ENCODE peak calls at places on chromosomes 13 and 19, in nine cellular contexts. V is activated CD4-positive, alpha-beta T cell treated with anti-CD3 and anti-CD28 coated beads, Interleukin-2, amount 50 U/mL, for 24 hours; D is NCI-H460; Y is A549; Q is lower leg skin; K is NCI-H2081; H is anterior cingulate cortex; O is activated CD4-positive, alpha-beta memory T cell treated with anti-CD3 and anti-CD28 coated beads for 36 hours; B is EH. W is an unnamed sample.

GRCh38 chr13:112686987-112687386 is 2.9 kb upstream of the ATP11A start:
- DNase-seq in V (no peak), D (no peak), Y (no peak), Q (no peak), K (no peak), H (no peak), O (no peak), B (no peak), W (no peak)

GRCh38 chr13:36571444-36571843 is 102.4 kb upstream of the SERTM1 start:
- DNase-seq in V (no peak), D (no peak), Y (no peak), Q (no peak), K (no peak), H (no peak), O (no peak), B (no peak), W (no peak)

GRCh38 chr19:41149831-41150230 is 35.6 kb downstream of the CYP2F1 start:
- DNase-seq in V (no peak), D (no peak), Y (no peak), Q (no peak), K (no peak), H (no peak), O (no peak), B (no peak), W (no peak)

GRCh38 chr19:40674291-40674690 is 16.2 kb downstream of the NUMBL start:
- DNase-seq in V (no peak), D (no peak), Y (no peak), Q (no peak), K (no peak), H (no peak), O (no peak), B (no peak), W (no peak)

GRCh38 chr13:78680611-78681010 is 21.7 kb upstream of the OBI1 start:
- DNase-seq in V (no peak), D (no peak), Y (no peak), Q (no peak), K (peak; percentile 71), H (no peak), O (no peak), B (no peak), W (no peak)

GRCh38 chr13:37747071-37747612 is 122.4 kb downstream of the TRPC4 start:
- DNase-seq in V (no peak), D (peak; percentile 7), Y (no peak), Q (no peak), K (peak; percentile 86), H (no peak), O (no peak), B (peak; percentile 88), W (peak; percentile 67)

GRCh38 chr13:31090921-31091624 is 70.6 kb downstream of the HSPH1 start:
- DNase-seq in V (no peak), D (no peak), Y (no peak), Q (no peak), K (no peak), H (no peak), O (no peak), B (peak; percentile 34), W (no peak)

GRCh38 chr19:43432866-43433673 is 18.4 kb downstream of the TEX101 start:
- DNase-seq in V (peak; percentile 37), D (peak; percentile 46), Y (peak; percentile 89), Q (peak; percentile 38), K (peak; percentile 27), H (no peak), O (peak; percentile 77), B (peak; percentile 61), W (peak; percentile 57)

GRCh38 chr13:46367622-46368327 is 19.3 kb downstream of the RUBCNL start:
- DNase-seq in V (no peak), D (no peak), Y (no peak), Q (no peak), K (no peak), H (no peak), O (no peak), B (peak; percentile 64), W (peak; percentile 82)

GRCh38 chr19:18205180-18205915 is 1.5 kb upstream of the RAB3A start:
- DNase-seq in V (no peak), D (no peak), Y (no peak), Q (peak; percentile 80), K (peak; percentile 46), H (peak; percentile 56), O (peak; percentile 77), B (peak; percentile 81), W (peak; percentile 69)

GRCh38 chr13:94327318-94327717 is 152.2 kb downstream of the DCT start:
- DNase-seq in V (no peak), D (no peak), Y (no peak), Q (no peak), K (no peak), H (no peak), O (no peak), B (peak; percentile 36), W (no peak)

GRCh38 chr19:18995804-18996241 is 37.5 kb downstream of the SUGP2 start:
- DNase-seq in V (no peak), D (peak; percentile 46), Y (peak; percentile 65), Q (no peak), K (peak; percentile 25), H (peak; percentile 9), O (peak; percentile 27), B (peak; percentile 89), W (peak; percentile 91)

GRCh38 chr19:11247391-11247790 is 8.0 kb downstream of the ANGPTL8 start:
- DNase-seq in V (no peak), D (no peak), Y (no peak), Q (no peak), K (no peak), H (no peak), O (no peak), B (peak; percentile 32), W (peak; percentile 40)

GRCh38 chr19:46144756-46145155 is 3.3 kb upstream of the IGFL2 start:
- DNase-seq in V (no peak), D (no peak), Y (no peak), Q (no peak), K (no peak), H (no peak), O (no peak), B (no peak), W (no peak)

GRCh38 chr19:31506102-31506501 is 156.9 kb upstream of the TSHZ3 start:
- DNase-seq in V (no peak), D (no peak), Y (no peak), Q (no peak), K (no peak), H (no peak), O (no peak), B (no peak), W (no peak)

GRCh38 chr19:38907670-38908069 is 4.3 kb downstream of the CCER2 start:
- DNase-seq in V (no peak), D (no peak), Y (no peak), Q (no peak), K (no peak), H (no peak), O (no peak), B (no peak), W (no peak)

GRCh38 chr13:112324121-112324520 is 52.0 kb upstream of the SPACA7 start:
- DNase-seq in V (no peak), D (no peak), Y (no peak), Q (no peak), K (peak; percentile 13), H (no peak), O (no peak), B (no peak), W (no peak)

GRCh38 chr19:39406656-39407393 is at the start of gene ZFP36:
- DNase-seq in V (peak; percentile 78), D (peak; percentile 81), Y (peak; percentile 95), Q (peak; percentile 91), K (peak; percentile 48), H (peak; percentile 67), O (peak; percentile 93), B (peak; percentile 87), W (peak; percentile 81)

GRCh38 chr19:48393559-48394330 is at the start of gene GRIN2D:
- DNase-seq in V (no peak), D (no peak), Y (no peak), Q (no peak), K (no peak), H (peak; percentile 36), O (peak; percentile 37), B (peak; percentile 43), W (no peak)

GRCh38 chr13:29362849-29363604 is 232.5 kb downstream of the SLC7A1 start:
- DNase-seq in V (no peak), D (peak; percentile 53), Y (peak; percentile 41), Q (no peak), K (peak; percentile 23), H (peak; percentile 15), O (peak; percentile 49), B (peak; percentile 62), W (peak; percentile 56)

GRCh38 chr19:12757544-12758274 is 6.1 kb downstream of the BEST2 start:
- DNase-seq in V (peak; percentile 49), D (peak; percentile 47), Y (peak; percentile 50), Q (no peak), K (peak; percentile 48), H (peak; percentile 25), O (peak; percentile 78), B (peak; percentile 72), W (peak; percentile 68)

GRCh38 chr13:102401305-102401704 is 543 bp downstream of the FGF14 start:
- DNase-seq in V (no peak), D (no peak), Y (no peak), Q (no peak), K (no peak), H (no peak), O (no peak), B (no peak), W (peak; percentile 55)

GRCh38 chr19:50380767-50381166 is 3.4 kb upstream of the POLD1 start:
- DNase-seq in V (no peak), D (no peak), Y (no peak), Q (no peak), K (no peak), H (no peak), O (no peak), B (no peak), W (no peak)

GRCh38 chr13:91882918-91883317 is 484.5 kb downstream of the GPC5 start:
- DNase-seq in V (no peak), D (no peak), Y (no peak), Q (no peak), K (no peak), H (no peak), O (no peak), B (no peak), W (no peak)

GRCh38 chr19:34661357-34661756 is 15.6 kb downstream of the SCGB2B2 start:
- DNase-seq in V (no peak), D (no peak), Y (no peak), Q (no peak), K (no peak), H (no peak), O (no peak), B (no peak), W (no peak)

GRCh38 chr19:54905908-54906511 is at the start of gene NCR1:
- DNase-seq in V (no peak), D (no peak), Y (no peak), Q (no peak), K (no peak), H (no peak), O (peak; percentile 11), B (no peak), W (no peak)

GRCh38 chr19:14916848-14917247 is 24.4 kb upstream of the OR7C2 start:
- DNase-seq in V (no peak), D (no peak), Y (peak; percentile 5), Q (no peak), K (no peak), H (no peak), O (no peak), B (no peak), W (no peak)

GRCh38 chr13:74145249-74145970 is 11.2 kb upstream of the KLF12 start:
- DNase-seq in V (no peak), D (no peak), Y (no peak), Q (no peak), K (no peak), H (no peak), O (no peak), B (peak; percentile 39), W (peak; percentile 49)

GRCh38 chr19:11435833-11436313 is 438 bp downstream of the PRKCSH start:
- DNase-seq in V (peak; percentile 12), D (no peak), Y (no peak), Q (no peak), K (no peak), H (no peak), O (peak; percentile 35), B (peak; percentile 44), W (peak; percentile 20)

GRCh38 chr19:38559428-38560401 is 58.0 kb downstream of the MAP4K1 start:
- DNase-seq in V (no peak), D (no peak), Y (no peak), Q (no peak), K (no peak), H (no peak), O (peak; percentile 77), B (peak; percentile 11), W (no peak)

GRCh38 chr13:37198629-37199028 is 93.2 kb upstream of the CSNK1A1L start:
- DNase-seq in V (no peak), D (no peak), Y (no peak), Q (no peak), K (no peak), H (no peak), O (no peak), B (no peak), W (no peak)

W was measured in fibroblast of mammary gland.